ENCODE peak calls at places on chromosomes 4 and X, in ten cellular contexts. I is ascending aorta; D is neural crest cell; R is stimulated activated CD4-positive, alpha-beta T cell treated with anti-CD3 and anti-CD28 coated beads, Interleukin-2, amount 100 ng/mL, for 24 hours; W is amniotic stem cell; K is CD8-positive, alpha-beta memory T cell; S is non-pigmented ciliary epithelial cell; M is head of caudate nucleus; T is T-helper 1 cell; A is neuronal stem cell. Y is an unnamed sample.

GRCh38 chrX:1411331-1411730 is 19.4 kb upstream of the SLC25A6 start:
- DNase-seq in A (no peak), R (no peak), I (no peak), S (no peak), W (no peak), K (no peak), D (no peak), M (no peak), T (no peak), Y (no peak)

GRCh38 chrX:39626749-39627148 is 471.0 kb downstream of the BCOR start:
- DNase-seq in M (no peak), D (no peak), K (no peak), S (no peak), W (no peak), A (no peak), T (no peak), R (no peak), I (no peak), Y (no peak)

GRCh38 chr4:56692576-56692975 is 11.5 kb upstream of the HOPX start:
- DNase-seq in T (no peak), R (no peak), W (no peak), S (no peak), A (no peak), I (no peak), D (no peak), M (no peak), K (no peak), Y (no peak)

GRCh38 chr4:52915730-52916129 is 53.6 kb downstream of the RASL11B start:
- DNase-seq in I (no peak), T (no peak), A (no peak), D (no peak), R (no peak), S (no peak), K (no peak), W (no peak), M (no peak), Y (no peak)

GRCh38 chr4:10013722-10014121 is 7.6 kb downstream of the SLC2A9 start:
- DNase-seq in A (no peak), S (no peak), K (no peak), R (peak; percentile 41), I (no peak), M (no peak), T (no peak), D (peak; percentile 28), W (no peak), Y (peak; percentile 32)

GRCh38 chr4:109041463-109041862 is 261.0 kb downstream of the COL25A1 start:
- DNase-seq in T (no peak), M (no peak), I (no peak), W (no peak), D (no peak), S (peak; percentile 50), K (no peak), A (no peak), R (no peak), Y (no peak)

GRCh38 chr4:53775381-53775780 is 184.1 kb upstream of the LNX1 start:
- DNase-seq in D (no peak), A (no peak), K (no peak), R (no peak), M (no peak), T (no peak), S (no peak), I (no peak), W (no peak), Y (no peak)

GRCh38 chrX:1537031-1537715 is at the start of gene P2RY8:
- DNase-seq in A (no peak), M (peak; percentile 28), D (no peak), K (peak; percentile 79), T (peak; percentile 65), S (no peak), R (peak; percentile 76), I (peak; percentile 31), W (no peak), Y (peak; percentile 69)

GRCh38 chr4:81724925-81725329 is 253.2 kb upstream of the RASGEF1B start:
- DNase-seq in R (peak; percentile 62), T (peak; percentile 6), W (no peak), D (no peak), A (no peak), S (no peak), K (peak; percentile 20), M (peak; percentile 80), I (peak; percentile 50), Y (peak; percentile 30)

GRCh38 chrX:44054863-44055601 is 81.8 kb upstream of the NDP start:
- DNase-seq in A (no peak), W (no peak), K (no peak), T (no peak), I (no peak), D (no peak), R (no peak), S (no peak), M (no peak), Y (no peak)

GRCh38 chr4:159018062-159018629 is 84.7 kb upstream of the RAPGEF2 start:
- DNase-seq in D (no peak), S (no peak), K (no peak), R (no peak), A (no peak), T (no peak), W (no peak), M (no peak), I (no peak), Y (no peak)

Y was measured in natural killer cell.